ENCODE peak calls at places on chromosomes 3 and 15, in eight cellular contexts. One of them, this sample, is unnamed.

GRCh38 chr15:74955796-74956647 is 550 bp downstream of the RPP25 start:
- DNase-seq in stomach: peak; percentile 89
- DNase-seq in endothelial cell of umbilical vein: peak; percentile 79
- DNase-seq in H1: peak; percentile 84
- DNase-seq in GM12891: no peak
- DNase-seq in spleen: peak; percentile 92
- DNase-seq in GM12878: no peak
- DNase-seq in suprapubic skin: peak; percentile 90
- DNase-seq in this sample: peak; percentile 57

GRCh38 chr3:46380471-46381215 is 9.9 kb downstream of the CCR5 start:
- DNase-seq in GM12878: no peak
- DNase-seq in suprapubic skin: no peak
- DNase-seq in stomach: no peak
- DNase-seq in spleen: no peak
- DNase-seq in endothelial cell of umbilical vein: no peak
- DNase-seq in H1: no peak
- DNase-seq in GM12891: no peak
- DNase-seq in this sample: no peak

GRCh38 chr3:99823723-99824711 is 6.4 kb downstream of the CMSS1 start:
- DNase-seq in suprapubic skin: no peak
- DNase-seq in GM12891: no peak
- DNase-seq in H1: no peak
- DNase-seq in spleen: no peak
- DNase-seq in stomach: no peak
- DNase-seq in endothelial cell of umbilical vein: no peak
- DNase-seq in GM12878: no peak
- DNase-seq in this sample: no peak

GRCh38 chr15:32843211-32843907 is 125.6 kb downstream of the GREM1 start:
- DNase-seq in stomach: no peak
- DNase-seq in suprapubic skin: no peak
- DNase-seq in GM12891: no peak
- DNase-seq in spleen: no peak
- DNase-seq in H1: no peak
- DNase-seq in endothelial cell of umbilical vein: no peak
- DNase-seq in GM12878: no peak
- DNase-seq in this sample: no peak

GRCh38 chr15:70765504-70766281 is 2.3 kb upstream of the UACA start:
- DNase-seq in stomach: no peak
- DNase-seq in endothelial cell of umbilical vein: no peak
- DNase-seq in GM12891: no peak
- DNase-seq in H1: no peak
- DNase-seq in GM12878: no peak
- DNase-seq in spleen: no peak
- DNase-seq in suprapubic skin: no peak
- DNase-seq in this sample: no peak

GRCh38 chr3:193970773-193971206 is 165.2 kb upstream of the HES1 start:
- DNase-seq in stomach: no peak
- DNase-seq in endothelial cell of umbilical vein: peak; percentile 96
- DNase-seq in suprapubic skin: no peak
- DNase-seq in GM12891: no peak
- DNase-seq in spleen: no peak
- DNase-seq in H1: no peak
- DNase-seq in GM12878: no peak
- DNase-seq in this sample: no peak

GRCh38 chr3:55720614-55721013 is 233.5 kb upstream of the WNT5A start:
- DNase-seq in GM12891: no peak
- DNase-seq in H1: no peak
- DNase-seq in stomach: no peak
- DNase-seq in suprapubic skin: no peak
- DNase-seq in endothelial cell of umbilical vein: no peak
- DNase-seq in GM12878: no peak
- DNase-seq in spleen: no peak
- DNase-seq in this sample: no peak

GRCh38 chr3:142958707-142959106 is 4.8 kb downstream of the PAQR9 start:
- DNase-seq in H1: no peak
- DNase-seq in endothelial cell of umbilical vein: no peak
- DNase-seq in spleen: no peak
- DNase-seq in stomach: no peak
- DNase-seq in GM12878: no peak
- DNase-seq in GM12891: no peak
- DNase-seq in suprapubic skin: no peak
- DNase-seq in this sample: no peak

GRCh38 chr15:55741592-55742497 is 1.1 kb downstream of the PRTG start:
- DNase-seq in spleen: no peak
- DNase-seq in GM12891: no peak
- DNase-seq in H1: peak; percentile 60
- DNase-seq in GM12878: no peak
- DNase-seq in endothelial cell of umbilical vein: peak; percentile 30
- DNase-seq in stomach: no peak
- DNase-seq in suprapubic skin: no peak
- DNase-seq in this sample: no peak

GRCh38 chr3:108448593-108448992 is 61.8 kb downstream of the MYH15 start:
- DNase-seq in endothelial cell of umbilical vein: no peak
- DNase-seq in GM12878: peak; percentile 24
- DNase-seq in spleen: no peak
- DNase-seq in stomach: no peak
- DNase-seq in suprapubic skin: no peak
- DNase-seq in H1: no peak
- DNase-seq in GM12891: no peak
- DNase-seq in this sample: no peak

GRCh38 chr3:15795563-15796308 is 2.0 kb downstream of the ANKRD28 start:
- DNase-seq in suprapubic skin: no peak
- DNase-seq in spleen: no peak
- DNase-seq in GM12878: no peak
- DNase-seq in GM12891: no peak
- DNase-seq in stomach: no peak
- DNase-seq in endothelial cell of umbilical vein: peak; percentile 68
- DNase-seq in H1: no peak
- DNase-seq in this sample: no peak

GRCh38 chr3:195203631-195204030 is 67.3 kb downstream of the XXYLT1 start:
- DNase-seq in suprapubic skin: no peak
- DNase-seq in spleen: no peak
- DNase-seq in endothelial cell of umbilical vein: peak; percentile 34
- DNase-seq in GM12878: no peak
- DNase-seq in stomach: peak; percentile 21
- DNase-seq in GM12891: no peak
- DNase-seq in H1: no peak
- DNase-seq in this sample: no peak

GRCh38 chr3:74091204-74091603 is 466.5 kb upstream of the PDZRN3 start:
- DNase-seq in suprapubic skin: no peak
- DNase-seq in GM12891: no peak
- DNase-seq in spleen: no peak
- DNase-seq in H1: no peak
- DNase-seq in stomach: no peak
- DNase-seq in GM12878: no peak
- DNase-seq in endothelial cell of umbilical vein: no peak
- DNase-seq in this sample: no peak

GRCh38 chr15:20106026-20106425 is 435.6 kb downstream of the GOLGA6L6 start:
- DNase-seq in GM12878: no peak
- DNase-seq in stomach: peak; percentile 26
- DNase-seq in endothelial cell of umbilical vein: no peak
- DNase-seq in H1: no peak
- DNase-seq in GM12891: no peak
- DNase-seq in spleen: peak; percentile 79
- DNase-seq in suprapubic skin: peak; percentile 61
- DNase-seq in this sample: no peak

GRCh38 chr15:53512029-53512428 is 247.4 kb downstream of the WDR72 start:
- DNase-seq in GM12878: no peak
- DNase-seq in stomach: no peak
- DNase-seq in suprapubic skin: no peak
- DNase-seq in H1: no peak
- DNase-seq in endothelial cell of umbilical vein: no peak
- DNase-seq in spleen: no peak
- DNase-seq in GM12891: no peak
- DNase-seq in this sample: no peak

GRCh38 chr3:64539451-64540196 is 148.2 kb downstream of the ADAMTS9 start:
- DNase-seq in endothelial cell of umbilical vein: peak; percentile 77
- DNase-seq in H1: no peak
- DNase-seq in GM12891: no peak
- DNase-seq in stomach: no peak
- DNase-seq in suprapubic skin: no peak
- DNase-seq in spleen: no peak
- DNase-seq in GM12878: no peak
- DNase-seq in this sample: no peak

GRCh38 chr3:192481638-192482037 is 245.7 kb downstream of the FGF12 start:
- DNase-seq in H1: no peak
- DNase-seq in endothelial cell of umbilical vein: peak; percentile 47
- DNase-seq in GM12878: no peak
- DNase-seq in stomach: no peak
- DNase-seq in suprapubic skin: no peak
- DNase-seq in spleen: no peak
- DNase-seq in GM12891: no peak
- DNase-seq in this sample: no peak

GRCh38 chr3:185813691-185814215 is 11.1 kb downstream of the IGF2BP2 start:
- DNase-seq in suprapubic skin: no peak
- DNase-seq in H1: no peak
- DNase-seq in GM12891: no peak
- DNase-seq in stomach: no peak
- DNase-seq in endothelial cell of umbilical vein: no peak
- DNase-seq in GM12878: no peak
- DNase-seq in spleen: no peak
- DNase-seq in this sample: no peak

GRCh38 chr3:34106379-34106778 is 307.9 kb downstream of the PDCD6IP start:
- DNase-seq in GM12878: no peak
- DNase-seq in endothelial cell of umbilical vein: no peak
- DNase-seq in spleen: no peak
- DNase-seq in stomach: no peak
- DNase-seq in GM12891: no peak
- DNase-seq in H1: no peak
- DNase-seq in suprapubic skin: no peak
- DNase-seq in this sample: no peak

GRCh38 chr3:177830411-177830849 is 633.1 kb upstream of the TBL1XR1 start:
- DNase-seq in GM12891: no peak
- DNase-seq in endothelial cell of umbilical vein: no peak
- DNase-seq in suprapubic skin: no peak
- DNase-seq in GM12878: no peak
- DNase-seq in H1: no peak
- DNase-seq in stomach: no peak
- DNase-seq in spleen: no peak
- DNase-seq in this sample: no peak

GRCh38 chr3:102224171-102224570 is 210.6 kb upstream of the ZPLD1 start:
- DNase-seq in spleen: no peak
- DNase-seq in stomach: no peak
- DNase-seq in suprapubic skin: no peak
- DNase-seq in GM12878: no peak
- DNase-seq in H1: no peak
- DNase-seq in GM12891: no peak
- DNase-seq in endothelial cell of umbilical vein: peak; percentile 45
- DNase-seq in this sample: no peak

GRCh38 chr15:90305932-90306331 is 40.5 kb downstream of the NGRN start:
- DNase-seq in GM12878: no peak
- DNase-seq in GM12891: no peak
- DNase-seq in H1: no peak
- DNase-seq in stomach: no peak
- DNase-seq in spleen: no peak
- DNase-seq in suprapubic skin: no peak
- DNase-seq in endothelial cell of umbilical vein: no peak
- DNase-seq in this sample: no peak

GRCh38 chr15:81235276-81235675 is 38.6 kb downstream of the IL16 start:
- DNase-seq in GM12891: no peak
- DNase-seq in suprapubic skin: no peak
- DNase-seq in spleen: no peak
- DNase-seq in GM12878: no peak
- DNase-seq in stomach: no peak
- DNase-seq in endothelial cell of umbilical vein: no peak
- DNase-seq in H1: no peak
- DNase-seq in this sample: no peak

GRCh38 chr15:21261965-21262850 is 178.1 kb downstream of the POTEB3 start:
- DNase-seq in spleen: peak; percentile 84
- DNase-seq in stomach: no peak
- DNase-seq in suprapubic skin: peak; percentile 66
- DNase-seq in H1: no peak
- DNase-seq in GM12891: no peak
- DNase-seq in GM12878: no peak
- DNase-seq in endothelial cell of umbilical vein: no peak
- DNase-seq in this sample: no peak

GRCh38 chr3:156792945-156793344 is 33.2 kb upstream of the LEKR1 start:
- DNase-seq in endothelial cell of umbilical vein: no peak
- DNase-seq in suprapubic skin: no peak
- DNase-seq in stomach: no peak
- DNase-seq in H1: no peak
- DNase-seq in GM12878: no peak
- DNase-seq in spleen: no peak
- DNase-seq in GM12891: no peak
- DNase-seq in this sample: no peak

DNA sequence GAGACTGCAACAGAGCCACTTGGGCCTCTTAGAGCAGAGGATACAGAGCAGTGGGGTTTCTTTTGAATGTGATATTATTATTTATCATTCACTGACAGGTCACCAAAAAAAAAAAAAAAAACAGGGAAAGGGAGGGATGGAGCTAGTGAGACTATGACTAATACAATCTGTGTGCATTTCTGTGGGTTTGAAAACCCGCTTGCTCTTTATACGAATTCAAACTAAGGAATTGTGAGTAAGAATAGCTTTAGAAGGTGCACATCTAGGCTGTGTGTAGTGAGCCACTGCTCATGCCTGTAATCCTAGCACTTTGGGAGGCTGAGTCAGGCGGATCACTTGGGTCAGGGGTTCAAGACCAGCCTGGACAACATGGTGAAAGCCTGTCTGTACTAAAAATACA is 186.6 kb upstream of the MANF start:
- DNase-seq in endothelial cell of umbilical vein: no peak
- DNase-seq in suprapubic skin: no peak
- DNase-seq in H1: no peak
- DNase-seq in spleen: no peak
- DNase-seq in GM12891: no peak
- DNase-seq in GM12878: no peak
- DNase-seq in stomach: no peak
- DNase-seq in this sample: no peak
- TF ChIP-seq POLR2A in endothelial cell of umbilical vein: no peak
- TF ChIP-seq POLR2A in suprapubic skin: no peak
- TF ChIP-seq POLR2A in H1: no peak
- TF ChIP-seq POLR2A in spleen: no peak
- TF ChIP-seq POLR2A in GM12891: no peak
- TF ChIP-seq POLR2A in GM12878: no peak
- TF ChIP-seq POLR2A in stomach: no peak
- TF ChIP-seq POLR2A in this sample: no peak

GRCh38 chr3:30597131-30597768 is 9.2 kb upstream of the TGFBR2 start:
- DNase-seq in spleen: no peak
- DNase-seq in GM12878: no peak
- DNase-seq in endothelial cell of umbilical vein: no peak
- DNase-seq in H1: no peak
- DNase-seq in stomach: no peak
- DNase-seq in GM12891: no peak
- DNase-seq in suprapubic skin: no peak
- DNase-seq in this sample: no peak
- TF ChIP-seq POLR2AphosphoS5 in spleen: no peak
- TF ChIP-seq POLR2AphosphoS5 in GM12878: no peak
- TF ChIP-seq POLR2AphosphoS5 in endothelial cell of umbilical vein: no peak
- TF ChIP-seq POLR2AphosphoS5 in H1: no peak
- TF ChIP-seq POLR2AphosphoS5 in stomach: peak; percentile 89
- TF ChIP-seq POLR2AphosphoS5 in GM12891: no peak
- TF ChIP-seq POLR2AphosphoS5 in suprapubic skin: no peak
- TF ChIP-seq POLR2AphosphoS5 in this sample: no peak

GRCh38 chr3:197912770-197913476 is 37.1 kb upstream of the RPL35A start:
- DNase-seq in endothelial cell of umbilical vein: no peak
- DNase-seq in H1: no peak
- DNase-seq in spleen: peak; percentile 77
- DNase-seq in GM12878: no peak
- DNase-seq in stomach: no peak
- DNase-seq in suprapubic skin: no peak
- DNase-seq in GM12891: no peak
- DNase-seq in this sample: no peak
- TF ChIP-seq POLR2A in endothelial cell of umbilical vein: no peak
- TF ChIP-seq POLR2A in H1: no peak
- TF ChIP-seq POLR2A in spleen: no peak
- TF ChIP-seq POLR2A in GM12878: no peak
- TF ChIP-seq POLR2A in stomach: no peak
- TF ChIP-seq POLR2A in suprapubic skin: no peak
- TF ChIP-seq POLR2A in GM12891: no peak
- TF ChIP-seq POLR2A in this sample: no peak

GRCh38 chr3:168095611-168096209 is at the start of gene GOLIM4:
- DNase-seq in endothelial cell of umbilical vein: peak; percentile 97
- DNase-seq in H1: peak; percentile 92
- DNase-seq in suprapubic skin: peak; percentile 97
- DNase-seq in GM12878: peak; percentile 90
- DNase-seq in GM12891: peak; percentile 78
- DNase-seq in spleen: peak; percentile 98
- DNase-seq in stomach: peak; percentile 94
- DNase-seq in this sample: peak; percentile 80
- TF ChIP-seq POLR2AphosphoS5 in endothelial cell of umbilical vein: peak; percentile 58
- TF ChIP-seq POLR2AphosphoS5 in H1: no peak
- TF ChIP-seq POLR2AphosphoS5 in suprapubic skin: no peak
- TF ChIP-seq POLR2AphosphoS5 in GM12878: no peak
- TF ChIP-seq POLR2AphosphoS5 in GM12891: no peak
- TF ChIP-seq POLR2AphosphoS5 in spleen: peak; percentile 90
- TF ChIP-seq POLR2AphosphoS5 in stomach: peak; percentile 90
- TF ChIP-seq POLR2AphosphoS5 in this sample: peak; percentile 36

This sample was measured in GM12892.